ENCODE peak calls at places on chromosomes 3 and 15, in four cellular contexts. V is GM10248; R is Calu3; Q is activated CD4-positive, alpha-beta T cell treated with anti-CD3 and anti-CD28 coated beads, Interleukin-2, amount 50 U/mL, for 4 hours. B is an unnamed sample.
A peak's percentile ranks its signal among the peaks of the same experiment; 100 is the strongest.

GRCh38 chr3:52056521-52056967 is at the start of gene DUSP7:
- DNase-seq in Q (peak; percentile 56), R (peak; percentile 74), V (peak; percentile 80), B (peak; percentile 67)

GRCh38 chr3:194373028-194373427 is 3.5 kb upstream of the LRRC15 start:
- DNase-seq in Q (no peak), V (no peak), R (no peak), B (no peak)

GRCh38 chr3:123421353-123422174 is 27.3 kb downstream of the ADCY5 start:
- DNase-seq in R (peak; percentile 49), Q (no peak), V (no peak), B (no peak)

GRCh38 chr3:172542999-172543398 is 19.8 kb upstream of the TNFSF10 start:
- DNase-seq in V (no peak), Q (no peak), R (no peak), B (no peak)

GRCh38 chr15:65583701-65584100 is 27.2 kb downstream of the INTS14 start:
- DNase-seq in Q (peak; percentile 6), R (no peak), V (peak; percentile 52), B (peak; percentile 61)

GRCh38 chr3:159260049-159260662 is 458.3 kb downstream of the MFSD1 start:
- DNase-seq in Q (peak; percentile 4), R (peak; percentile 78), V (peak; percentile 34), B (peak; percentile 70)

GRCh38 chr15:88657326-88658069 is 18.7 kb downstream of the ISG20 start:
- DNase-seq in V (peak; percentile 62), Q (no peak), R (peak; percentile 59), B (peak; percentile 51)

GRCh38 chr15:55230051-55230670 is 33.4 kb upstream of the RSL24D1 start:
- DNase-seq in Q (no peak), R (no peak), V (no peak), B (peak; percentile 29)

GRCh38 chr3:14976317-14976716 is 28.9 kb downstream of the NR2C2 start:
- DNase-seq in Q (no peak), R (no peak), V (no peak), B (no peak)

GRCh38 chr15:62578548-62578947 is 413.5 kb upstream of the C2CD4B start:
- DNase-seq in Q (no peak), R (no peak), V (no peak), B (no peak)

GRCh38 chr15:67832965-67833503 is 6.8 kb downstream of the RNU6-1 start:
- DNase-seq in V (no peak), R (no peak), Q (no peak), B (no peak)

GRCh38 chr3:57163751-57164150 is 1.4 kb downstream of the IL17RD start:
- DNase-seq in R (no peak), V (no peak), Q (no peak), B (no peak)

GRCh38 chr3:29284578-29284977 is 3.7 kb downstream of the RBMS3 start:
- DNase-seq in R (no peak), V (no peak), Q (no peak), B (no peak)

GRCh38 chr3:18827664-18828063 is 320.6 kb upstream of the KCNH8 start:
- DNase-seq in R (no peak), V (no peak), Q (no peak), B (no peak)

GRCh38 chr3:186683996-186684395 is 18.2 kb downstream of the HRG start:
- DNase-seq in V (no peak), Q (no peak), R (no peak), B (no peak)